ENCODE peak calls at places on chromosome 1, in six cellular contexts. I is lung; F is IMR-90; P is CD4-positive, alpha-beta memory T cell; A is esophagus squamous epithelium; E is breast epithelium. U is an unnamed sample. For H3K27me3, the result is how much of the 10 kb centered on the place peaks cover.

GRCh38 chr1:90564164-90564563 is 152.9 kb downstream of the BARHL2 start:
- DNase-seq in I (no peak), F (no peak), P (no peak), A (no peak), E (no peak), U (no peak)

GRCh38 chr1:149931212-149931805 is 3.7 kb upstream of the SF3B4 start:
- DNase-seq in I (no peak), F (peak), P (no peak), A (no peak), E (no peak), U (peak)

GRCh38 chr1:85952460-85952859 is 204.1 kb downstream of the COL24A1 start:
- DNase-seq in I (no peak), F (peak), P (no peak), A (no peak), E (no peak), U (no peak)

GRCh38 chr1:231817813-231818212 is 191.2 kb downstream of the DISC1 start:
- DNase-seq in I (no peak), F (peak), P (no peak), A (no peak), E (no peak), U (no peak)

GRCh38 chr1:221530791-221531190 is 211.1 kb downstream of the DUSP10 start:
- DNase-seq in I (no peak), F (no peak), P (no peak), A (no peak), E (no peak), U (no peak)

GRCh38 chr1:15950763-15951295 is 25.1 kb downstream of the ZBTB17 start:
- DNase-seq in I (no peak), F (peak), P (peak), A (no peak), E (no peak), U (peak)

GRCh38 chr1:44040856-44041255 is 9.6 kb upstream of the SLC6A9 start:
- DNase-seq in I (no peak), F (no peak), P (no peak), A (no peak), E (no peak), U (no peak)

GRCh38 chr1:54571803-54572202 is 23.8 kb downstream of the ACOT11 start:
- DNase-seq in I (no peak), F (no peak), P (no peak), A (no peak), E (no peak), U (no peak)

GRCh38 chr1:92503926-92504750 is 17.4 kb upstream of the GFI1 start:
- DNase-seq in I (no peak), F (no peak), P (no peak), A (no peak), E (no peak), U (no peak)

GRCh38 chr1:39524591-39525365 is 33.3 kb downstream of the BMP8A start:
- DNase-seq in I (no peak), F (no peak), P (no peak), A (no peak), E (no peak), U (no peak)

GRCh38 chr1:76759950-76760349 is 107.3 kb upstream of the ST6GALNAC5 start:
- DNase-seq in I (peak), F (peak), P (no peak), A (no peak), E (no peak), U (no peak)

GRCh38 chr1:178536844-178537371 is 24.0 kb downstream of the TEX35 start:
- DNase-seq in I (peak), F (peak), P (no peak), A (no peak), E (peak), U (peak)

GRCh38 chr1:101112051-101112770 is 86.6 kb upstream of the DPH5 start:
- DNase-seq in I (no peak), F (no peak), P (peak), A (peak), E (no peak), U (peak)

GRCh38 chr1:77416692-77417450 is 135.1 kb downstream of the AK5 start:
- DNase-seq in I (no peak), F (peak), P (no peak), A (no peak), E (no peak), U (no peak)

GRCh38 chr1:7732331-7732730 is 38.8 kb upstream of the VAMP3 start:
- DNase-seq in I (no peak), F (no peak), P (no peak), A (no peak), E (no peak), U (no peak)

GRCh38 chr1:185398022-185398421 is 81.0 kb upstream of the IVNS1ABP start:
- DNase-seq in I (no peak), F (no peak), P (no peak), A (no peak), E (no peak), U (no peak)

GRCh38 chr1:23745515-23745914 is 2.2 kb downstream of the ELOA start:
- DNase-seq in I (no peak), F (peak), P (peak), A (no peak), E (no peak), U (no peak)

GRCh38 chr1:187759934-187760333 is 931.2 kb downstream of the PLA2G4A start:
- DNase-seq in I (no peak), F (peak), P (no peak), A (no peak), E (no peak), U (no peak)

GRCh38 chr1:93629101-93630059 is 52.3 kb downstream of the BCAR3 start:
- DNase-seq in I (no peak), F (peak), P (peak), A (no peak), E (peak), U (no peak)

GRCh38 chr1:39391741-39392679 is 99.4 kb upstream of the BMP8A start:
- DNase-seq in I (no peak), F (peak), P (no peak), A (no peak), E (peak), U (no peak)

GRCh38 chr1:27372808-27373690 is 1.6 kb downstream of the FCN3 start:
- DNase-seq in I (no peak), F (no peak), P (no peak), A (no peak), E (no peak), U (no peak)

GRCh38 chr1:185837711-185838110 is 103.5 kb downstream of the HMCN1 start:
- DNase-seq in I (no peak), F (peak), P (no peak), A (no peak), E (no peak), U (no peak)

GRCh38 chr1:8476021-8476420 is 158.1 kb downstream of the SLC45A1 start:
- DNase-seq in I (no peak), F (no peak), P (no peak), A (no peak), E (no peak), U (no peak)

GRCh38 chr1:80448081-80448480 is 1352.7 kb upstream of the ADGRL2 start:
- DNase-seq in I (no peak), F (peak), P (no peak), A (no peak), E (no peak), U (no peak)

GRCh38 chr1:3457910-3458621 is 3.6 kb downstream of the ARHGEF16 start:
- DNase-seq in I (no peak), F (no peak), P (no peak), A (no peak), E (no peak), U (no peak)

GRCh38 chr1:59498640-59499039 is 201.7 kb downstream of the FGGY start:
- DNase-seq in I (no peak), F (no peak), P (no peak), A (no peak), E (no peak), U (no peak)

GRCh38 chr1:22317231-22317919 is 134.3 kb upstream of the ZBTB40 start:
- DNase-seq in I (no peak), F (no peak), P (no peak), A (no peak), E (no peak), U (no peak)

GRCh38 chr1:205837380-205837970 is 12.5 kb downstream of the PM20D1 start:
- DNase-seq in I (no peak), F (no peak), P (no peak), A (no peak), E (no peak), U (no peak)

GRCh38 chr1:32266926-32267645 is 16.0 kb downstream of the LCK start:
- DNase-seq in I (no peak), F (peak), P (peak), A (no peak), E (no peak), U (no peak)

GRCh38 chr1:94924967-94925366 is 1.9 kb downstream of the CNN3 start:
- DNase-seq in I (no peak), F (peak), P (no peak), A (no peak), E (no peak), U (no peak)

GRCh38 chr1:246058478-246058877 is 448.6 kb downstream of the SMYD3 start:
- DNase-seq in I (no peak), F (peak), P (no peak), A (no peak), E (no peak), U (no peak)

GRCh38 chr1:83799474-83800085 is 199.4 kb downstream of the TTLL7 start:
- DNase-seq in I (no peak), F (no peak), P (no peak), A (no peak), E (no peak), U (no peak)

GRCh38 chr1:147497826-147498225 is 43.5 kb upstream of the BCL9 start:
- DNase-seq in I (no peak), F (no peak), P (no peak), A (no peak), E (no peak), U (no peak)

DNA sequence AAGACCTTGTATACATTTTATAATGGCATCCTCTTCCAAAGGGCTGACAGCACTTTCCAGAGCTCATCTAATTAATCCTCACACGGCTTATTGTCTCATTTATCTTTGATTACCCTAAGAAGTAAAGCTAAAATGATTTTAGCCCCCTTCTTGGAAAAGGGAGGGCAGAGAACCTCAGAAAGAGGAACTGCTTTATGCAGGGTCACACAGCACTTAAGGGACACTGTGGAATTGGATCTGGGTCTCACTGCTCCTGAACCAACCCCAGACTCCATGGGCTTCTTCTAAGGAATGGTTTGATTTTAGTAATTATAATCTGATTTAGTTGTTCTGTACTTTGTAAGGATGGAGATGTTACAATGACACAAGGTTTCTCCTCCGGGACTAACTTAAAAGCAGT is 3.2 kb downstream of the BRINP2 start:
- DNase-seq in I (no peak), F (no peak), P (no peak), A (no peak), E (no peak), U (no peak)
- H3K27me3 ChIP-seq in I (under half), F (under half), P (under half), A (under half), E (under half), U (under half)

GRCh38 chr1:20386682-20387081 is 96.0 kb downstream of the VWA5B1 start:
- DNase-seq in I (no peak), F (no peak), P (no peak), A (no peak), E (no peak), U (no peak)

GRCh38 chr1:20383631-20384030 is 93.0 kb downstream of the VWA5B1 start:
- DNase-seq in I (no peak), F (no peak), P (no peak), A (no peak), E (no peak), U (no peak)

GRCh38 chr1:20389551-20389950 is 96.5 kb downstream of the CAMK2N1 start:
- DNase-seq in I (no peak), F (no peak), P (no peak), A (no peak), E (no peak), U (no peak)

GRCh38 chr1:20381961-20382360 is 91.3 kb downstream of the VWA5B1 start:
- DNase-seq in I (no peak), F (no peak), P (no peak), A (no peak), E (no peak), U (no peak)

DNA sequence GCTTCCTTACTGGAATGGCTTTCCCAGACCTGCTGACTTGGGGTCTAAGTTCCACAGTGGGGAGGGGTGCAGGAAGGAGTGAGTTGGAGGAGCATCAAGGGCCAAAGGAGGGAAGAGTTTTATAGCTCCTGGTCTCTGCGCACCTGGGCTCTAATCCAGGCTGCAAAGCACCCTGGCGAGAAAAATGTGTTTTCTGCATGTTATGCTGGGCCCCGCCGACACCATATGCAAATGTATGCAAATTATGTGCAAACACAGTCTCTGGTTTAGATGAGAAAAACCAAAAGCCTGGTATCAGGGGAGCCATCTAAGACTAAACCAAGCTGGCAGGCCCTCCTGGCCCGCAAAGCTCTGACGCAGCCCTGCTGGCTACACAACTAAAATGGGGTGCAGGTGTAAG is 95.0 kb downstream of the VWA5B1 start:
- DNase-seq in I (no peak), F (no peak), P (no peak), A (no peak), E (no peak), U (no peak)
- H3K27me3 ChIP-seq in I (under half), F (half or more), P (under half), A (under half), E (under half), U (under half)

GRCh38 chr1:164649146-164649545 is 90.2 kb downstream of the PBX1 start:
- DNase-seq in I (no peak), F (no peak), P (no peak), A (no peak), E (no peak), U (no peak)
- H3K27me3 ChIP-seq in I (under half), F (under half), P (under half), A (under half), E (under half), U (under half)

DNA sequence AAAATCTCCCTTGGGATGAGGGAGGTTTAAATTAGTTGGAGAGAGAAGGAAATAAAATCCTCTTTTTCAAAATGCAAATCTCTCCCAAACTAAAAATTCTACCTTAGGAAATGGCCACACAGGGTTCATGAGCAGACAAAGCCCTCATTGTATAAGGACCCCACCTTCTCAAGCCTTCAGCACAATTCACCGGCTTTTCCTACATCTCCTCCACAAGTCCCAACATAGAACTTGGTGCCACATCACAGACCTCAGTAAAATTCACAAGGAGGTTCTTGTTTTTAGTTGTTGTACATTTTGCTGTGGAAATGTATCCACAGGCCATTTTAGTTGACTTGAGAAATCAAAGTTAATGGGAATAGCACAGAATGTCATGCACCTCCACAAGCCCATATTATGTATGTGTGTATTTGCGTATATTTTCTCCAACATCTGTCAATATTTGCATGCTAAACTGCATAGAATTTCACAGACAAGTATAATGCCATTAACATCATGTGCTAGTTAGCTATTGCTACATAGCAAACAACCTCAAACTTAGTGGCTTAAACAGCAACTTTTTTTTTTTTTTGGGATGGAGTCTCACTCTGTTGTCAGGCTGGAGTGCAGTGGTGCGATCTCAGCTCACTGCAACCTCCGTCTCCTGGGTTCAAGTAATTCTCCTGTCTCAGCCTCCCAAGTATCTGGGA is 59.8 kb downstream of the MAB21L3 start:
- DNase-seq in I (no peak), F (no peak), P (no peak), A (no peak), E (no peak), U (no peak)
- H3K27me3 ChIP-seq in I (under half), F (under half), P (under half), A (under half), E (under half), U (under half)

GRCh38 chr1:6495540-6496359 is 4.3 kb upstream of the PLEKHG5 start:
- DNase-seq in I (no peak), F (no peak), P (no peak), A (no peak), E (no peak), U (no peak)
- H3K27me3 ChIP-seq in I (under half), F (under half), P (under half), A (under half), E (under half), U (under half)

U was measured in right atrium auricular region.